ENCODE peak calls at places on chromosomes 5 and 9, in five cellular contexts. Y, A, M, S and O are unnamed samples.

GRCh38 chr5:87329114-87329513 is 61.4 kb downstream of the RASA1 start:
- DNase-seq in A (no peak), S (no peak), Y (no peak), M (no peak), O (no peak)

GRCh38 chr5:167479796-167480195 is 811.6 kb upstream of the WWC1 start:
- DNase-seq in Y (no peak), S (no peak), A (no peak), M (no peak), O (no peak)

GRCh38 chr5:149133795-149134777 is 7.2 kb upstream of the ABLIM3 start:
- DNase-seq in Y (no peak), M (peak), S (no peak), A (no peak), O (no peak)

GRCh38 chr9:87894998-87895625 is 12.4 kb downstream of the SPATA31E1 start:
- DNase-seq in A (no peak), M (no peak), Y (no peak), S (no peak), O (no peak)

GRCh38 chr5:40578501-40579451 is 100.9 kb upstream of the PTGER4 start:
- DNase-seq in Y (peak), M (peak), S (no peak), A (no peak), O (no peak)

GRCh38 chr9:113395000-113395861 is 5.9 kb downstream of the ALAD start:
- DNase-seq in A (no peak), Y (no peak), M (no peak), S (no peak), O (no peak)

GRCh38 chr9:112437406-112437805 is 49.2 kb upstream of the KIAA1958 start:
- DNase-seq in M (no peak), A (no peak), Y (no peak), S (no peak), O (no peak)

GRCh38 chr5:127804886-127805426 is 101.8 kb downstream of the CCDC192 start:
- DNase-seq in M (no peak), Y (no peak), S (no peak), A (no peak), O (no peak)

GRCh38 chr9:111937781-111938426 is 41.3 kb downstream of the UGCG start:
- DNase-seq in A (no peak), S (peak), Y (peak), M (peak), O (peak)

GRCh38 chr9:123825337-123825736 is 104.6 kb downstream of the DENND1A start:
- DNase-seq in S (no peak), A (no peak), M (no peak), Y (no peak), O (no peak)

GRCh38 chr9:35510745-35511428 is 21.0 kb downstream of the RUSC2 start:
- DNase-seq in Y (no peak), S (no peak), A (no peak), M (peak), O (peak)

GRCh38 chr5:96528816-96529474 is 95.9 kb upstream of the PCSK1 start:
- DNase-seq in S (no peak), A (no peak), M (no peak), Y (no peak), O (no peak)

GRCh38 chr9:71762900-71763653 is 5.2 kb downstream of the CEMIP2 start:
- DNase-seq in M (no peak), A (no peak), S (no peak), Y (no peak), O (peak)

GRCh38 chr5:141742866-141743651 is 61.0 kb upstream of the ARAP3 start:
- DNase-seq in A (peak), M (no peak), S (peak), Y (no peak), O (peak)

GRCh38 chr5:30607301-30607700 is 586.2 kb upstream of the CDH6 start:
- DNase-seq in S (no peak), Y (no peak), A (no peak), M (no peak), O (no peak)

GRCh38 chr5:152499816-152500575 is 94.9 kb upstream of the NMUR2 start:
- DNase-seq in Y (no peak), S (no peak), M (no peak), A (no peak), O (no peak)

GRCh38 chr9:69579749-69580581 is 92.2 kb downstream of the APBA1 start:
- DNase-seq in S (no peak), Y (no peak), A (no peak), M (no peak), O (no peak)

GRCh38 chr9:135484460-135485277 is 5.1 kb downstream of the PPP1R26 start:
- DNase-seq in A (no peak), S (no peak), M (no peak), Y (no peak), O (no peak)

GRCh38 chr9:118088075-118088474 is 383.9 kb downstream of the TLR4 start:
- DNase-seq in M (no peak), Y (no peak), S (no peak), A (no peak), O (no peak)

GRCh38 chr9:107712390-107712789 is 222.8 kb upstream of the KLF4 start:
- DNase-seq in Y (no peak), A (no peak), M (no peak), S (no peak), O (no peak)

GRCh38 chr5:33444542-33444941 is 3.8 kb downstream of the TARS1 start:
- DNase-seq in S (no peak), M (no peak), Y (no peak), A (no peak), O (no peak)

GRCh38 chr5:160747559-160747958 is 104.5 kb downstream of the ATP10B start:
- DNase-seq in Y (no peak), S (no peak), A (no peak), M (no peak), O (no peak)

GRCh38 chr9:19748278-19749126 is 40.3 kb downstream of the SLC24A2 start:
- DNase-seq in Y (no peak), M (no peak), S (no peak), A (no peak), O (no peak)

GRCh38 chr5:759781-760362 is 24.7 kb downstream of the ZDHHC11B start:
- DNase-seq in Y (no peak), M (no peak), S (no peak), A (no peak), O (peak)